ENCODE peak calls at places on chromosomes 4 and X, in nine cellular contexts. One of them, this sample, is unnamed.

GRCh38 chrX:107602694-107603239 is 25.5 kb upstream of the PRPS1 start:
- DNase-seq in tibial artery: no peak
- DNase-seq in mesenchymal stem cell: no peak
- DNase-seq in naive thymus-derived CD4-positive, alpha-beta T cell: no peak
- DNase-seq in tibial nerve: no peak
- DNase-seq in dorsolateral prefrontal cortex: no peak
- DNase-seq in fibroblast of lung: no peak
- DNase-seq in heart right ventricle: peak
- DNase-seq in PC-3: no peak
- DNase-seq in this sample: no peak

GRCh38 chr4:143262838-143263237 is 73.8 kb upstream of the GAB1 start:
- DNase-seq in PC-3: no peak
- DNase-seq in fibroblast of lung: no peak
- DNase-seq in naive thymus-derived CD4-positive, alpha-beta T cell: no peak
- DNase-seq in heart right ventricle: no peak
- DNase-seq in tibial nerve: no peak
- DNase-seq in tibial artery: no peak
- DNase-seq in mesenchymal stem cell: no peak
- DNase-seq in dorsolateral prefrontal cortex: no peak
- DNase-seq in this sample: no peak

GRCh38 chr4:140048419-140049022 is 105.5 kb downstream of the MAML3 start:
- DNase-seq in dorsolateral prefrontal cortex: no peak
- DNase-seq in naive thymus-derived CD4-positive, alpha-beta T cell: no peak
- DNase-seq in mesenchymal stem cell: no peak
- DNase-seq in tibial nerve: no peak
- DNase-seq in PC-3: peak
- DNase-seq in tibial artery: no peak
- DNase-seq in heart right ventricle: no peak
- DNase-seq in fibroblast of lung: no peak
- DNase-seq in this sample: no peak

GRCh38 chrX:10892605-10893225 is 218.4 kb upstream of the HCCS start:
- DNase-seq in tibial artery: no peak
- DNase-seq in dorsolateral prefrontal cortex: no peak
- DNase-seq in fibroblast of lung: no peak
- DNase-seq in heart right ventricle: no peak
- DNase-seq in naive thymus-derived CD4-positive, alpha-beta T cell: no peak
- DNase-seq in PC-3: no peak
- DNase-seq in mesenchymal stem cell: no peak
- DNase-seq in tibial nerve: no peak
- DNase-seq in this sample: no peak

GRCh38 chr4:73067971-73068394 is 1.5 kb downstream of the COX18 start:
- DNase-seq in tibial artery: no peak
- DNase-seq in tibial nerve: no peak
- DNase-seq in mesenchymal stem cell: no peak
- DNase-seq in dorsolateral prefrontal cortex: no peak
- DNase-seq in PC-3: peak
- DNase-seq in fibroblast of lung: peak
- DNase-seq in heart right ventricle: no peak
- DNase-seq in naive thymus-derived CD4-positive, alpha-beta T cell: no peak
- DNase-seq in this sample: no peak

GRCh38 chrX:140091276-140091886 is 126.1 kb upstream of the CXorf66 start:
- DNase-seq in tibial nerve: no peak
- DNase-seq in fibroblast of lung: no peak
- DNase-seq in heart right ventricle: peak
- DNase-seq in PC-3: no peak
- DNase-seq in tibial artery: no peak
- DNase-seq in mesenchymal stem cell: no peak
- DNase-seq in dorsolateral prefrontal cortex: peak
- DNase-seq in naive thymus-derived CD4-positive, alpha-beta T cell: peak
- DNase-seq in this sample: peak

GRCh38 chrX:57772637-57773036 is 92.6 kb upstream of the NLRP2B start:
- DNase-seq in tibial nerve: no peak
- DNase-seq in mesenchymal stem cell: no peak
- DNase-seq in PC-3: peak
- DNase-seq in tibial artery: no peak
- DNase-seq in heart right ventricle: no peak
- DNase-seq in fibroblast of lung: no peak
- DNase-seq in dorsolateral prefrontal cortex: no peak
- DNase-seq in naive thymus-derived CD4-positive, alpha-beta T cell: no peak
- DNase-seq in this sample: no peak

GRCh38 chr4:182869697-182870096 is 47.5 kb downstream of the DCTD start:
- DNase-seq in tibial nerve: no peak
- DNase-seq in fibroblast of lung: no peak
- DNase-seq in dorsolateral prefrontal cortex: no peak
- DNase-seq in PC-3: no peak
- DNase-seq in naive thymus-derived CD4-positive, alpha-beta T cell: no peak
- DNase-seq in mesenchymal stem cell: no peak
- DNase-seq in heart right ventricle: no peak
- DNase-seq in tibial artery: no peak
- DNase-seq in this sample: no peak

GRCh38 chr4:14403132-14403531 is 599.1 kb upstream of the CPEB2 start:
- DNase-seq in fibroblast of lung: no peak
- DNase-seq in tibial artery: no peak
- DNase-seq in PC-3: no peak
- DNase-seq in heart right ventricle: no peak
- DNase-seq in mesenchymal stem cell: no peak
- DNase-seq in naive thymus-derived CD4-positive, alpha-beta T cell: no peak
- DNase-seq in dorsolateral prefrontal cortex: no peak
- DNase-seq in tibial nerve: no peak
- DNase-seq in this sample: no peak

GRCh38 chrX:153780678-153781427 is at the start of gene SRPK3:
- DNase-seq in tibial nerve: no peak
- DNase-seq in fibroblast of lung: no peak
- DNase-seq in PC-3: no peak
- DNase-seq in dorsolateral prefrontal cortex: no peak
- DNase-seq in heart right ventricle: peak
- DNase-seq in mesenchymal stem cell: no peak
- DNase-seq in naive thymus-derived CD4-positive, alpha-beta T cell: no peak
- DNase-seq in tibial artery: no peak
- DNase-seq in this sample: no peak

GRCh38 chr4:7759221-7759620 is 180.4 kb downstream of the AFAP1 start:
- DNase-seq in fibroblast of lung: no peak
- DNase-seq in tibial artery: no peak
- DNase-seq in dorsolateral prefrontal cortex: no peak
- DNase-seq in tibial nerve: no peak
- DNase-seq in heart right ventricle: no peak
- DNase-seq in naive thymus-derived CD4-positive, alpha-beta T cell: peak
- DNase-seq in PC-3: no peak
- DNase-seq in mesenchymal stem cell: no peak
- DNase-seq in this sample: no peak

GRCh38 chrX:30865020-30865419 is 24.0 kb downstream of the TAB3 start:
- DNase-seq in naive thymus-derived CD4-positive, alpha-beta T cell: no peak
- DNase-seq in mesenchymal stem cell: peak
- DNase-seq in heart right ventricle: no peak
- DNase-seq in PC-3: peak
- DNase-seq in tibial artery: no peak
- DNase-seq in fibroblast of lung: no peak
- DNase-seq in tibial nerve: no peak
- DNase-seq in dorsolateral prefrontal cortex: no peak
- DNase-seq in this sample: no peak

GRCh38 chrX:54633641-54634040 is 103.6 kb downstream of the GNL3L start:
- DNase-seq in tibial nerve: no peak
- DNase-seq in naive thymus-derived CD4-positive, alpha-beta T cell: no peak
- DNase-seq in dorsolateral prefrontal cortex: no peak
- DNase-seq in tibial artery: no peak
- DNase-seq in mesenchymal stem cell: peak
- DNase-seq in heart right ventricle: no peak
- DNase-seq in fibroblast of lung: no peak
- DNase-seq in PC-3: no peak
- DNase-seq in this sample: no peak

GRCh38 chr4:37816006-37816405 is 10.5 kb upstream of the PGM2 start:
- DNase-seq in tibial artery: no peak
- DNase-seq in dorsolateral prefrontal cortex: no peak
- DNase-seq in heart right ventricle: no peak
- DNase-seq in mesenchymal stem cell: no peak
- DNase-seq in naive thymus-derived CD4-positive, alpha-beta T cell: peak
- DNase-seq in fibroblast of lung: no peak
- DNase-seq in PC-3: no peak
- DNase-seq in tibial nerve: no peak
- DNase-seq in this sample: no peak

GRCh38 chr4:94304365-94304971 is 38.2 kb downstream of the HPGDS start:
- DNase-seq in PC-3: peak
- DNase-seq in heart right ventricle: no peak
- DNase-seq in dorsolateral prefrontal cortex: no peak
- DNase-seq in naive thymus-derived CD4-positive, alpha-beta T cell: peak
- DNase-seq in mesenchymal stem cell: peak
- DNase-seq in fibroblast of lung: peak
- DNase-seq in tibial nerve: peak
- DNase-seq in tibial artery: no peak
- DNase-seq in this sample: peak

GRCh38 chrX:10326578-10326977 is 169.8 kb downstream of the CLCN4 start:
- DNase-seq in tibial nerve: no peak
- DNase-seq in naive thymus-derived CD4-positive, alpha-beta T cell: no peak
- DNase-seq in tibial artery: no peak
- DNase-seq in mesenchymal stem cell: peak
- DNase-seq in heart right ventricle: no peak
- DNase-seq in fibroblast of lung: peak
- DNase-seq in PC-3: peak
- DNase-seq in dorsolateral prefrontal cortex: peak
- DNase-seq in this sample: no peak

GRCh38 chr4:85747871-85748491 is 273.0 kb downstream of the ARHGAP24 start:
- DNase-seq in fibroblast of lung: peak
- DNase-seq in PC-3: peak
- DNase-seq in naive thymus-derived CD4-positive, alpha-beta T cell: peak
- DNase-seq in heart right ventricle: no peak
- DNase-seq in dorsolateral prefrontal cortex: peak
- DNase-seq in tibial nerve: peak
- DNase-seq in tibial artery: no peak
- DNase-seq in mesenchymal stem cell: peak
- DNase-seq in this sample: peak

GRCh38 chr4:7326693-7327340 is 107.9 kb downstream of the PSAPL1 start:
- DNase-seq in dorsolateral prefrontal cortex: no peak
- DNase-seq in fibroblast of lung: no peak
- DNase-seq in PC-3: no peak
- DNase-seq in mesenchymal stem cell: no peak
- DNase-seq in tibial artery: no peak
- DNase-seq in heart right ventricle: no peak
- DNase-seq in naive thymus-derived CD4-positive, alpha-beta T cell: no peak
- DNase-seq in tibial nerve: no peak
- DNase-seq in this sample: no peak

GRCh38 chrX:80550722-80551121 is 130.5 kb downstream of the TENT5D start:
- DNase-seq in tibial artery: no peak
- DNase-seq in naive thymus-derived CD4-positive, alpha-beta T cell: no peak
- DNase-seq in dorsolateral prefrontal cortex: no peak
- DNase-seq in fibroblast of lung: no peak
- DNase-seq in PC-3: peak
- DNase-seq in mesenchymal stem cell: no peak
- DNase-seq in heart right ventricle: no peak
- DNase-seq in tibial nerve: no peak
- DNase-seq in this sample: no peak

GRCh38 chr4:10099521-10100325 is 16.9 kb downstream of the WDR1 start:
- DNase-seq in tibial artery: no peak
- DNase-seq in heart right ventricle: no peak
- DNase-seq in mesenchymal stem cell: no peak
- DNase-seq in tibial nerve: no peak
- DNase-seq in fibroblast of lung: no peak
- DNase-seq in dorsolateral prefrontal cortex: no peak
- DNase-seq in PC-3: no peak
- DNase-seq in naive thymus-derived CD4-positive, alpha-beta T cell: peak
- DNase-seq in this sample: no peak

GRCh38 chr4:15684498-15684897 is 2.9 kb downstream of the FAM200B start:
- DNase-seq in PC-3: no peak
- DNase-seq in fibroblast of lung: no peak
- DNase-seq in naive thymus-derived CD4-positive, alpha-beta T cell: no peak
- DNase-seq in heart right ventricle: no peak
- DNase-seq in tibial artery: no peak
- DNase-seq in dorsolateral prefrontal cortex: no peak
- DNase-seq in mesenchymal stem cell: no peak
- DNase-seq in tibial nerve: no peak
- DNase-seq in this sample: no peak
- H3K27ac ChIP-seq in PC-3: no peak
- H3K27ac ChIP-seq in fibroblast of lung: no peak
- H3K27ac ChIP-seq in naive thymus-derived CD4-positive, alpha-beta T cell: no peak
- H3K27ac ChIP-seq in heart right ventricle: no peak
- H3K27ac ChIP-seq in tibial artery: no peak
- H3K27ac ChIP-seq in dorsolateral prefrontal cortex: no peak
- H3K27ac ChIP-seq in mesenchymal stem cell: peak
- H3K27ac ChIP-seq in tibial nerve: no peak
- H3K27ac ChIP-seq in this sample: no peak

GRCh38 chr4:120716346-120716745 is 206.2 kb downstream of the PRDM5 start:
- DNase-seq in mesenchymal stem cell: no peak
- DNase-seq in heart right ventricle: no peak
- DNase-seq in dorsolateral prefrontal cortex: no peak
- DNase-seq in tibial nerve: no peak
- DNase-seq in fibroblast of lung: no peak
- DNase-seq in tibial artery: no peak
- DNase-seq in PC-3: no peak
- DNase-seq in naive thymus-derived CD4-positive, alpha-beta T cell: no peak
- DNase-seq in this sample: no peak
- H3K27ac ChIP-seq in mesenchymal stem cell: no peak
- H3K27ac ChIP-seq in heart right ventricle: no peak
- H3K27ac ChIP-seq in dorsolateral prefrontal cortex: no peak
- H3K27ac ChIP-seq in tibial nerve: no peak
- H3K27ac ChIP-seq in fibroblast of lung: no peak
- H3K27ac ChIP-seq in tibial artery: no peak
- H3K27ac ChIP-seq in PC-3: no peak
- H3K27ac ChIP-seq in naive thymus-derived CD4-positive, alpha-beta T cell: no peak
- H3K27ac ChIP-seq in this sample: no peak

DNA sequence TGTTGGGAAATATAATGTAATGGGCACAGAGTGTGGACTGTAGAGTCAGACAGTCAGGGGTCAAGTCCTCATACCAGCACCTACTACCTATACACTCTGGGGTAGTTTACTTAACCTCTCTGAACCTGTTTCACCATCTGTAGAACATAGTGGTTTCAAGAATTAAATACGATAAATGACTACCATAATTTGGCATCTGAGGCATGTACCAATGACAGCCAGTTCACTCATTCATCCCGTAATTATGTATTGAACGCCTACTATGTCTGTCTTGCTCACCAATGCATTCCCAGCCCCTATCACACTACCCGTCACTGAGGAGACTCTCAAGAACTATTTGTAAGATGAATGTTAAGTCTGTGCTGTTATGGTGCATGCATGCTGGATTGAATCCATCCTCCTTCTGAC is 2.0 kb upstream of the FGB start:
- DNase-seq in PC-3: peak
- DNase-seq in tibial nerve: no peak
- DNase-seq in naive thymus-derived CD4-positive, alpha-beta T cell: no peak
- DNase-seq in heart right ventricle: no peak
- DNase-seq in tibial artery: no peak
- DNase-seq in mesenchymal stem cell: no peak
- DNase-seq in dorsolateral prefrontal cortex: no peak
- DNase-seq in fibroblast of lung: peak
- DNase-seq in this sample: no peak
- H3K27ac ChIP-seq in PC-3: peak
- H3K27ac ChIP-seq in tibial nerve: no peak
- H3K27ac ChIP-seq in naive thymus-derived CD4-positive, alpha-beta T cell: no peak
- H3K27ac ChIP-seq in heart right ventricle: no peak
- H3K27ac ChIP-seq in tibial artery: no peak
- H3K27ac ChIP-seq in mesenchymal stem cell: peak
- H3K27ac ChIP-seq in dorsolateral prefrontal cortex: no peak
- H3K27ac ChIP-seq in fibroblast of lung: no peak
- H3K27ac ChIP-seq in this sample: no peak

DNA sequence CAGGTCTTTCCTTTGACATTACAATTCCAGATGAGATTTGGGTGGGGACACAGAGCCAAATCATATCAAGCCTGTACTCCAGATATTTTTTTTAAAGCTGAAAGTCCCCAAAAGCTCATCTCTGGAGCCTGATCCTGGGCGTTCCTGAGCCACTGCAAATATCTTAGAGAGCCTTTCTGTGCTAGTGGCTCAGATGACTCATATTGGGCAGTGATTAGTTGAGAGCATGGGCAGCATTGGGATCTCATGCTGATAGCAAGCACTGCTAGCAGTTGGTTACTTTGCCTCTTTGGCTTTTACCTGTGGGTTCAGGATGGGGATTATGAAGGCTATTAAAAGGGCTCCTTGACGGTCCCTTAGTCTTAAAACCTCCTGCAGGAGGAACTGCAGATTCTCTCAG is 51.4 kb upstream of the SCRG1 start:
- DNase-seq in tibial artery: no peak
- DNase-seq in naive thymus-derived CD4-positive, alpha-beta T cell: no peak
- DNase-seq in PC-3: no peak
- DNase-seq in fibroblast of lung: no peak
- DNase-seq in dorsolateral prefrontal cortex: no peak
- DNase-seq in tibial nerve: no peak
- DNase-seq in mesenchymal stem cell: no peak
- DNase-seq in heart right ventricle: no peak
- DNase-seq in this sample: no peak
- H3K27ac ChIP-seq in tibial artery: no peak
- H3K27ac ChIP-seq in naive thymus-derived CD4-positive, alpha-beta T cell: no peak
- H3K27ac ChIP-seq in PC-3: no peak
- H3K27ac ChIP-seq in fibroblast of lung: no peak
- H3K27ac ChIP-seq in dorsolateral prefrontal cortex: no peak
- H3K27ac ChIP-seq in tibial nerve: no peak
- H3K27ac ChIP-seq in mesenchymal stem cell: no peak
- H3K27ac ChIP-seq in heart right ventricle: peak
- H3K27ac ChIP-seq in this sample: no peak

This sample was measured in SJSA1.